ENCODE peak calls at places on chromosomes 1 and 21, in six cellular contexts. X, E, W, Y, U and A are unnamed samples.

GRCh38 chr1:204468206-204468605 is 26.4 kb downstream of the PIK3C2B start:
- DNase-seq in X (no peak), E (no peak), W (no peak), Y (no peak), U (no peak), A (no peak)

GRCh38 chr1:156664949-156665411 is 12.2 kb downstream of the NES start:
- DNase-seq in X (no peak), E (no peak), W (no peak), Y (peak; percentile 82), U (no peak), A (peak; percentile 45)

GRCh38 chr1:46133181-46133658 is 791 bp upstream of the PIK3R3 start:
- DNase-seq in X (no peak), E (no peak), W (no peak), Y (no peak), U (no peak), A (no peak)

GRCh38 chr1:176801553-176802020 is 338.6 kb downstream of the PAPPA2 start:
- DNase-seq in X (no peak), E (no peak), W (no peak), Y (no peak), U (no peak), A (no peak)

GRCh38 chr1:97726386-97726785 is 194.4 kb downstream of the DPYD start:
- DNase-seq in X (peak; percentile 24), E (no peak), W (no peak), Y (no peak), U (no peak), A (no peak)

GRCh38 chr1:154759196-154759595 is 110.9 kb downstream of the KCNN3 start:
- DNase-seq in X (no peak), E (no peak), W (no peak), Y (no peak), U (no peak), A (no peak)

GRCh38 chr1:58031416-58031815 is 515.1 kb downstream of the OMA1 start:
- DNase-seq in X (no peak), E (no peak), W (no peak), Y (no peak), U (no peak), A (no peak)

GRCh38 chr1:48055854-48056253 is 58.7 kb upstream of the TRABD2B start:
- DNase-seq in X (no peak), E (no peak), W (no peak), Y (no peak), U (no peak), A (no peak)

GRCh38 chr1:215118081-215118480 is 35.5 kb downstream of the KCNK2 start:
- DNase-seq in X (no peak), E (no peak), W (no peak), Y (no peak), U (no peak), A (no peak)

GRCh38 chr1:229596961-229597699 is 28.8 kb downstream of the TAF5L start:
- DNase-seq in X (peak; percentile 84), E (no peak), W (no peak), Y (peak; percentile 66), U (no peak), A (peak; percentile 23)

GRCh38 chr1:10693152-10693496 is 103.3 kb downstream of the CASZ1 start:
- DNase-seq in X (no peak), E (no peak), W (no peak), Y (no peak), U (no peak), A (no peak)

GRCh38 chr21:44819283-44820243 is 1.7 kb upstream of the SUMO3 start:
- DNase-seq in X (no peak), E (no peak), W (no peak), Y (peak; percentile 52), U (no peak), A (no peak)

GRCh38 chr1:204261746-204262505 is 48.1 kb upstream of the GOLT1A start:
- DNase-seq in X (peak; percentile 77), E (no peak), W (no peak), Y (no peak), U (no peak), A (no peak)

GRCh38 chr1:203796223-203796747 is 862 bp downstream of the ZBED6 start:
- DNase-seq in X (peak; percentile 26), E (peak; percentile 20), W (no peak), Y (no peak), U (no peak), A (peak; percentile 36)

GRCh38 chr1:48960304-48960703 is 183.6 kb upstream of the BEND5 start:
- DNase-seq in X (no peak), E (no peak), W (no peak), Y (no peak), U (no peak), A (no peak)

GRCh38 chr1:54413732-54414131 is 7.5 kb upstream of the SSBP3 start:
- DNase-seq in X (no peak), E (no peak), W (no peak), Y (no peak), U (no peak), A (no peak)

GRCh38 chr1:27726173-27726793 is 522 bp downstream of the FAM76A start:
- DNase-seq in X (peak; percentile 20), E (peak; percentile 37), W (peak; percentile 19), Y (peak; percentile 77), U (no peak), A (peak; percentile 54)

GRCh38 chr1:203524152-203524551 is 30.2 kb downstream of the OPTC start:
- DNase-seq in X (no peak), E (no peak), W (no peak), Y (no peak), U (no peak), A (no peak)

GRCh38 chr1:5765465-5765864 is 226.8 kb downstream of the NPHP4 start:
- DNase-seq in X (no peak), E (no peak), W (no peak), Y (no peak), U (no peak), A (no peak)

GRCh38 chr1:206075786-206076725 is 23.1 kb downstream of the RHEX start:
- DNase-seq in X (peak; percentile 43), E (no peak), W (no peak), Y (no peak), U (no peak), A (no peak)

GRCh38 chr1:170114916-170115315 is 30.8 kb upstream of the NTMT2 start:
- DNase-seq in X (peak; percentile 51), E (no peak), W (no peak), Y (no peak), U (no peak), A (no peak)

GRCh38 chr1:46527474-46528296 is 23.8 kb downstream of the KNCN start:
- DNase-seq in X (peak; percentile 66), E (peak; percentile 67), W (peak; percentile 54), Y (peak; percentile 86), U (peak; percentile 15), A (peak; percentile 85)

GRCh38 chr1:226679853-226680516 is 59.1 kb downstream of the ITPKB start:
- DNase-seq in X (peak; percentile 62), E (peak; percentile 61), W (no peak), Y (peak; percentile 91), U (no peak), A (peak; percentile 87)

GRCh38 chr1:54500030-54500389 is 48.0 kb upstream of the ACOT11 start:
- DNase-seq in X (no peak), E (no peak), W (no peak), Y (no peak), U (no peak), A (peak; percentile 22)

GRCh38 chr1:220483700-220484099 is 44.2 kb upstream of the MARK1 start:
- DNase-seq in X (no peak), E (no peak), W (no peak), Y (no peak), U (no peak), A (no peak)

DNA sequence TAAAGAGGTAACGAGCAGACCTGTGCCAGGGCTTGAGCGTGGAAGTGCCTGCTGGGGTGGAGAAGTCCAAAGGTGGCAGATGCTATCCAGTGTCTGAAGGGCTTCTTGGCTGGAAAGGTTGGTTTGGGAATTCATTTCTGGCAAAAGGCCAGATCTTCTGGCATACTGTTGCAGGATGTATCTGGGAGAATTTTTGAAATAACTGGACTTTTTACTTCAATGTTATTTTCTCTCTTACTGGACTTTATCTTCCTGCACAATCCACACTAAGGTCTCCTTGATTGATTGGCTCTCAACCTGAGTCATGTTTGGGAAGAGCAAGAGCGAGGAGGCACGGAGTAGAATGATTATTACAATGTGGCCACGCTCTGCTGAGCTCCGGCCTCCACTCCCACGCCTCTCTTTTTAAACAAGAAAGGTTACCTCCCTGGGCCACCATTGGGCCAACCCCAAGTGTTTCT is 278.4 kb downstream of the TM2D1 start:
- DNase-seq in X (no peak), E (no peak), W (no peak), Y (no peak), U (no peak), A (no peak)
- H3K27ac ChIP-seq in X (no peak overlapping the region), E (peak overlapping the region; percentile 74), W (no peak overlapping the region), Y (no peak overlapping the region), U (peak overlapping the region; percentile 10), A (peak overlapping the region; percentile 74)

DNA sequence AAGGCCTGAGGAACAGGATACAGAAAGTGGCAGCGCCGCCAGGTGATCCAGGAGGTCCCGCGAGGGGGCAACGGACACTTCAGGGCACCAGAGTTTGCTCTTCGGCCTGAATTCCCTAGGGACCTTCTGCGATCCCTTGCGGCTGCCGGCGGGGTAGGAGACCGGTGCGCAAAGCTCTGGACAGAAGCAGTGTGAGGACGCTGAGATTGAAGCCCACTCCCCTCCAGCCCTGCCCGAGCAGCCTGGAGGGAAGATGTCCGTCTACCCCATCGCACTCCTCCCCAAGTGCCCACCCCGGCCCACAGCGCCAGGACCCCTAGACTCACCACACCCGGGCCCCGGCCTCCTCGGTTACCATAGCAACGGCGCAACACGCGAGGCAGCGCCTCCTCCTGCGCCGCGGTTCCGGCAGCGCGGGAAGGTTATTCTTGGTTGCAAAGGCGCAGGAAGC is at the start of gene ANKRD45:
- DNase-seq in X (peak; percentile 4), E (no peak), W (no peak), Y (peak; percentile 63), U (no peak), A (no peak)
- TF ChIP-seq POLR2A in X (no peak), E (no peak), W (no peak), Y (no peak), U (no peak), A (no peak)

GRCh38 chr1:41678141-41678878 is 193.8 kb upstream of the EDN2 start:
- DNase-seq in X (peak; percentile 86), E (peak; percentile 70), W (no peak), Y (peak; percentile 82), U (no peak), A (no peak)
- H3K27ac ChIP-seq in X (peak overlapping the region; percentile 76), E (peak overlapping the region; percentile 76), W (no peak overlapping the region), Y (no peak overlapping the region), U (peak overlapping the region; percentile 70), A (peak overlapping the region; percentile 22)

GRCh38 chr1:78649628-78650027 is at the start of gene IFI44:
- DNase-seq in X (peak; percentile 77), E (peak; percentile 78), W (no peak), Y (peak; percentile 75), U (no peak), A (peak; percentile 79)
- TF ChIP-seq POLR2A in X (no peak), E (no peak), W (no peak), Y (no peak), U (peak; percentile 57), A (peak; percentile 34)

DNA sequence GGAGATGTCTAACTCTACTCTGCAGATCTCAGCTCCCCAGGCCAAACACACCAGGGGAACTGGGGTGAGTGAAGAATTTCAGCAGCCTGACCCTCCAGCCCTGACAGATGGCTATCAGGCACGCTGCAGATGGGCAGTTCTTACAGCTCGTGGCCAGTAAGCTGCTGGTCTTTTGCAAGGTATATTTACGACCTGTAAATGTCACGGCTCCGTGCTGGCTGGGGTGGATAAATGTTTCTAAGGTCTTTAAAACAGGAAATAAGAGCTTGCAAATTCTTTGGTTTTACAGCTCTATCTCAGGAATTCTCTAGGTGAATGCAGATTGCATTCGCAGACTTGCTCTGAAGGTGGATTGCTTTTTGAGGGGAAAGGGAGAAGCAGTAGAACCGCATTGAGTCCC is 10.1 kb downstream of the DOP1B start:
- DNase-seq in X (no peak), E (no peak), W (no peak), Y (no peak), U (no peak), A (peak; percentile 34)
- H3K27ac ChIP-seq in X (no peak overlapping the region), E (no peak overlapping the region), W (no peak overlapping the region), Y (no peak overlapping the region), U (no peak overlapping the region), A (no peak overlapping the region)

GRCh38 chr1:32221980-32222751 is at the start of the genes EIF3I and TMEM234:
- DNase-seq in X (peak; percentile 91), E (peak; percentile 93), W (peak; percentile 85), Y (peak; percentile 94), U (peak; percentile 64), A (peak; percentile 95)
- TF ChIP-seq POLR2A in X (peak; percentile 94), E (peak; percentile 79), W (peak; percentile 68), Y (peak; percentile 58), U (peak; percentile 76), A (peak; percentile 71)